ENCODE peak calls at places on chromosome 14, in five cellular contexts. S is CD4-positive, CD25-positive, alpha-beta regulatory T cell; O is PC-3; Z is NB4; M is right cardiac atrium. X is an unnamed sample.
A peak's percentile ranks its signal among the peaks of the same experiment; 100 is the strongest.

GRCh38 chr14:30420489-30420888 is 138.5 kb upstream of the G2E3 start:
- DNase-seq in S (no peak), O (no peak), Z (no peak), M (no peak), X (no peak)

GRCh38 chr14:39807271-39807670 is 375.0 kb upstream of the FBXO33 start:
- DNase-seq in S (no peak), O (no peak), Z (no peak), M (no peak), X (no peak)

GRCh38 chr14:53542692-53543091 is 389.6 kb upstream of the DDHD1 start:
- DNase-seq in S (no peak), O (peak; percentile 75), Z (no peak), M (no peak), X (no peak)

GRCh38 chr14:23562822-23563472 is 4.6 kb downstream of the AP1G2 start:
- DNase-seq in S (peak; percentile 52), O (peak; percentile 65), Z (peak; percentile 68), M (peak; percentile 71), X (peak; percentile 61)

GRCh38 chr14:55802986-55803431 is 223.0 kb downstream of the KTN1 start:
- DNase-seq in S (no peak), O (peak; percentile 99), Z (peak; percentile 25), M (no peak), X (no peak)

GRCh38 chr14:31950760-31951637 is 126.1 kb upstream of the ARHGAP5 start:
- DNase-seq in S (no peak), O (peak; percentile 81), Z (no peak), M (peak; percentile 82), X (no peak)

GRCh38 chr14:77878783-77879182 is 78.9 kb downstream of the ADCK1 start:
- DNase-seq in S (no peak), O (no peak), Z (no peak), M (no peak), X (no peak)

GRCh38 chr14:100374891-100375272 is 51.7 kb downstream of the SLC25A47 start:
- DNase-seq in S (no peak), O (no peak), Z (peak; percentile 15), M (no peak), X (no peak)

GRCh38 chr14:69675877-69676416 is 64.6 kb downstream of the SUSD6 start:
- DNase-seq in S (no peak), O (no peak), Z (no peak), M (no peak), X (no peak)

GRCh38 chr14:73829526-73830431 is 21.9 kb upstream of the PTGR2 start:
- DNase-seq in S (no peak), O (peak; percentile 65), Z (peak; percentile 78), M (no peak), X (no peak)

GRCh38 chr14:92553456-92553855 is 39.9 kb downstream of the RIN3 start:
- DNase-seq in S (no peak), O (no peak), Z (peak; percentile 41), M (no peak), X (no peak)

GRCh38 chr14:54383811-54384210 is 13.0 kb upstream of the CDKN3 start:
- DNase-seq in S (no peak), O (no peak), Z (no peak), M (no peak), X (no peak)

GRCh38 chr14:49961270-49962222 is 68.7 kb downstream of the ARF6 start:
- DNase-seq in S (no peak), O (peak; percentile 65), Z (no peak), M (no peak), X (no peak)

GRCh38 chr14:49957089-49957852 is 64.4 kb downstream of the ARF6 start:
- DNase-seq in S (no peak), O (no peak), Z (no peak), M (no peak), X (no peak)

GRCh38 chr14:49959822-49960408 is 67.0 kb downstream of the ARF6 start:
- DNase-seq in S (no peak), O (no peak), Z (no peak), M (no peak), X (no peak)

GRCh38 chr14:49962616-49963015 is 69.7 kb downstream of the ARF6 start:
- DNase-seq in S (no peak), O (peak; percentile 97), Z (peak; percentile 11), M (no peak), X (no peak)

DNA sequence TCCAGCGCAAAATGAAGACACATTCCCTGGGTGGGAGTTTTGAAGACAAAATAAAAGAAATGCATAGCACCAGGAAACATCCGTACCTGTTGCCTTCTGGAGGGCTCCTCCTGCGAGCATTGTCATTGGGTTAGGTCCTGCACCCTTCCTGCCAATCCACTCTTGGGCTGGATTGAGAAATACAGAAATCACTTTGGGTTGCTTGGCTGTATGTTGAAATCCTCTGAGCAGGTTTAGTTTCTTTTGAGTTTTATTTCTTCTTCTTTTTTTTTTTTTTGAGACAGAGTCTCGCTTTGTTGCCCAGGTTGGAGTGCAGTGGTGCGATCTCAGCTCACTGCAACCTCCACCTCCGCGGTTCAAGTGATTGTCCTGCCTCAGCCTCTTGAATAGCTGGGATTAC is 67.6 kb downstream of the ARF6 start:
- DNase-seq in S (no peak), O (no peak), Z (peak; percentile 46), M (no peak), X (no peak)
- H3K4me3 ChIP-seq in S (no peak overlapping the region), O (no peak overlapping the region), Z (no peak overlapping the region), M (no peak overlapping the region), X (no peak overlapping the region)

GRCh38 chr14:65359503-65359902 is 53.0 kb upstream of the FUT8 start:
- DNase-seq in S (no peak), O (peak; percentile 82), Z (peak; percentile 55), M (no peak), X (no peak)

GRCh38 chr14:65361920-65362319 is 50.6 kb upstream of the FUT8 start:
- DNase-seq in S (no peak), O (peak; percentile 17), Z (no peak), M (peak; percentile 74), X (no peak)

GRCh38 chr14:65357091-65357490 is 55.4 kb upstream of the FUT8 start:
- DNase-seq in S (no peak), O (peak; percentile 76), Z (no peak), M (no peak), X (no peak)

GRCh38 chr14:65356327-65356836 is 56.1 kb upstream of the FUT8 start:
- DNase-seq in S (no peak), O (peak; percentile 100), Z (peak; percentile 38), M (no peak), X (no peak)

GRCh38 chr14:65360144-65360784 is 52.3 kb upstream of the FUT8 start:
- DNase-seq in S (no peak), O (peak; percentile 32), Z (peak; percentile 15), M (no peak), X (no peak)
- H3K4me3 ChIP-seq in S (no peak overlapping the region), O (no peak overlapping the region), Z (no peak overlapping the region), M (no peak overlapping the region), X (no peak overlapping the region)

DNA sequence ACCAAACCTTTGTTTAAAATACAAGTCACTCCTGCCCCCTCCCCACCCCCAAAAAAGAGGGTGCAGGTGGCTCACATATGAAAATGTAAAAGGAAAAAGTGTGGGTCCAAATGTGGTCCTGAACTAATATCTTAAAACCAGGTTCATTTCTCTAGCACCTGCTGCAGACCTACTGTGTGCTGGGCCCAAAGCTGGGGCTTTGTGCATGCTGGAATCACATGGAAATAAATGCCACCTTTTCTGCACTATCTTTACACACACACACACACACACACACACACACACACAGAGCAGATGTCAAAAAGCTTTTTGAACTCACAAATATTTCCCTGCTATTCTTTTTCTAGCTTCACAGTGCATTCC is 3.2 kb upstream of the BCL11B start:
- DNase-seq in S (no peak), O (no peak), Z (no peak), M (no peak), X (no peak)
- H3K4me3 ChIP-seq in S (no peak overlapping the region), O (no peak overlapping the region), Z (no peak overlapping the region), M (no peak overlapping the region), X (no peak overlapping the region)

DNA sequence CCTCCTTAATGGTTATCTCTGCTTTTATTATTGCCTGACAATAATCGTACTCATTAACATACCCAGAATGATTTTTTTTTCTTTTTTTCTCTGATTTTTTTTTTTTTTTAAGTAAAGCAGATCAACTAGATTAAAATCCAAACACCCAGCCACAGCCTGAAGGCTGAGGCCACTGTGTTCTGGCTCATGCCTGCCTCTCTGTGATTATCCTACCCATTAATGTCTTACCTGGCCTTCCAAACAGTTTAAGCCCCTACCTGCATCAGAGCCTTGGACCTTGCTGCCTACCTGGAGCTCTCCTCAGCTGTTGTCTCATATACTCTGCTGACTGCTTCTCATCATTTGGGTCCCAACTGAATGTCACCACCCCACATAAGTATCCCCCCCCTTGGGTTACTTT is 6.8 kb upstream of the TMED10 start:
- DNase-seq in S (no peak), O (no peak), Z (no peak), M (no peak), X (no peak)
- H3K4me3 ChIP-seq in S (no peak overlapping the region), O (no peak overlapping the region), Z (no peak overlapping the region), M (no peak overlapping the region), X (no peak overlapping the region)

GRCh38 chr14:87993485-87993809 is 465 bp upstream of the GALC start:
- DNase-seq in S (no peak), O (no peak), Z (no peak), M (no peak), X (no peak)
- H3K4me3 ChIP-seq in S (peak overlapping the region; percentile 90), O (peak overlapping the region; percentile 59), Z (peak overlapping the region; percentile 57), M (peak overlapping the region; percentile 63), X (peak overlapping the region; percentile 41)

DNA sequence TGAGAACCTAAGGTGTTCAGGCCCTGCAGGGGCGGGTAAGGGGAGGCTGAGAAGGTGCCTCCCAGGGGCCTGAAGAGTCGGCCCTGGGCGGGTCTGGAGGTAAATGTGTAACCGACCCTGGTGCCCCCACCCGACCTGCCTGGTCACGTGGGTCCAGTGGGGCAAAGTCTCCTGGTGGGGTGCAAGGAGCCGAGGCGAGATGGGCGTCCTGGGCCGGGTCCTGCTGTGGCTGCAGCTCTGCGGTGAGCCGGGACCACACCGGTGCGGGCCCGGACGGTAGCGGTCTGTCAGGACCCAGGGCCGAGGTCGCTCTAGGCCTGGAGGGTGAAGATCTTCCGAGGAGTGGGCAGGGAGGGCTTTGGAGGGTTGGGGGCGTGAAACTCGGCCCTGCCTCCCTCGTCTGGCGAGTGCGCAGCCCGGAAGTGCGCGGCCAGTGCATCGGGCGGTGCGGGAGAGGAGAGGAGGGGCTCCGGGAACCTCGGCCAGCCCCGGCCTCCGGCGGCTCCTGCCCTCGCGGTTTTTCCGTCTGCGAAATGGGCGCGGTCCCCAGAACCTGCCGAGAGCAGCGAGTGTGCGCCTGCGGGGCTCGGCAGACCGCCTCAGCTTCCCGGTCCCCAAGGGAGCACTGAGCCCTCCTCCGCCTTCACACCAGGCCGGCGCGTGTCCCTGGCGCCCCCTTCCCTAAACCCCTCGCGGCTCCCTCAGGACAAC is at the start of gene AMN:
- DNase-seq in S (no peak), O (no peak), Z (peak; percentile 41), M (no peak), X (no peak)
- H3K4me3 ChIP-seq in S (no peak within 1 kb of the TSS), O (no peak within 1 kb of the TSS), Z (no peak within 1 kb of the TSS), M (no peak within 1 kb of the TSS), X (no peak within 1 kb of the TSS)

GRCh38 chr14:35406811-35407630 is 2.5 kb upstream of the NFKBIA start:
- DNase-seq in S (no peak), O (peak; percentile 90), Z (peak; percentile 69), M (no peak), X (peak; percentile 61)
- H3K4me3 ChIP-seq in S (peak overlapping the region; percentile 28), O (no peak overlapping the region), Z (no peak overlapping the region), M (no peak overlapping the region), X (no peak overlapping the region)

DNA sequence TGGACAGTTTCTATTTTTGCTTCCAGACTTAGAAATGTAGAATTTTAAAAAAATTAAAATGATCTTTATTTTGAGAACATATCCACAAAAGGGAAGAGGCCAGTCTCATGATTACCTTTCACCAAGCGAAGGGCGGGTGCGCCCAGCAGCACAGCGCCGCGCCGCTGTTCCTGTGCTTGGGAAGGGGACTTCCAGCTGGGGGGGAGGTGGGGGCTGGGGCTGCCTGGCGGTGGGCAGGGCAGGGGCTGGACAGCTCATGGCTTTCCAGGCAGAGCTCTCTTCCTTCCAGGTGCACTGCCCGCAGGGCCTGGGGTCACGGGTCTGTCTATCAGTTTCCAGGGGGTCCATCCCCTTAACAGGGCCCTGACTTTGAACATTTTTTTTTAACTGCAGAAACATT is 199.9 kb downstream of the TTC7B start:
- DNase-seq in S (no peak), O (no peak), Z (no peak), M (no peak), X (no peak)
- H3K4me3 ChIP-seq in S (no peak overlapping the region), O (no peak overlapping the region), Z (no peak overlapping the region), M (no peak overlapping the region), X (no peak overlapping the region)

X was measured in HL-60.